ENCODE peak calls at places on chromosomes 1 and 21, in four cellular contexts. One of them, this sample, is unnamed.

GRCh38 chr21:17454315-17455027 is 58.4 kb upstream of the CXADR start:
- DNase-seq in GM12878: no peak
- DNase-seq in K562: peak
- DNase-seq in HepG2: peak
- DNase-seq in this sample: peak

GRCh38 chr1:110174961-110175360 is 24.7 kb downstream of the SLC6A17 start:
- DNase-seq in K562: no peak
- DNase-seq in HepG2: no peak
- DNase-seq in GM12878: no peak
- DNase-seq in this sample: no peak

GRCh38 chr1:201360901-201361651 is 16.4 kb downstream of the TNNT2 start:
- DNase-seq in K562: no peak
- DNase-seq in GM12878: no peak
- DNase-seq in HepG2: no peak
- DNase-seq in this sample: no peak

GRCh38 chr1:23417570-23417969 is 7.0 kb downstream of the TCEA3 start:
- DNase-seq in GM12878: no peak
- DNase-seq in HepG2: peak
- DNase-seq in K562: peak
- DNase-seq in this sample: no peak

GRCh38 chr1:196623079-196623478 is 14.8 kb upstream of the KCNT2 start:
- DNase-seq in GM12878: no peak
- DNase-seq in K562: no peak
- DNase-seq in HepG2: no peak
- DNase-seq in this sample: no peak

GRCh38 chr1:12524266-12524665 is 93.7 kb downstream of the DHRS3 start:
- DNase-seq in GM12878: no peak
- DNase-seq in HepG2: no peak
- DNase-seq in K562: no peak
- DNase-seq in this sample: no peak

GRCh38 chr1:211939876-211940468 is 95.4 kb downstream of the INTS7 start:
- DNase-seq in GM12878: peak
- DNase-seq in K562: no peak
- DNase-seq in HepG2: no peak
- DNase-seq in this sample: no peak

GRCh38 chr21:33978585-33978984 is 63.0 kb upstream of the ATP5PO start:
- DNase-seq in K562: no peak
- DNase-seq in HepG2: no peak
- DNase-seq in GM12878: no peak
- DNase-seq in this sample: no peak

GRCh38 chr1:150649441-150649840 is 20.0 kb upstream of the ENSA start:
- DNase-seq in GM12878: no peak
- DNase-seq in HepG2: no peak
- DNase-seq in K562: no peak
- DNase-seq in this sample: no peak

GRCh38 chr1:164637461-164638375 is 78.7 kb downstream of the PBX1 start:
- DNase-seq in HepG2: no peak
- DNase-seq in K562: no peak
- DNase-seq in GM12878: no peak
- DNase-seq in this sample: no peak

GRCh38 chr1:67749844-67750689 is 65.1 kb downstream of the GADD45A start:
- DNase-seq in K562: no peak
- DNase-seq in GM12878: no peak
- DNase-seq in HepG2: no peak
- DNase-seq in this sample: no peak

DNA sequence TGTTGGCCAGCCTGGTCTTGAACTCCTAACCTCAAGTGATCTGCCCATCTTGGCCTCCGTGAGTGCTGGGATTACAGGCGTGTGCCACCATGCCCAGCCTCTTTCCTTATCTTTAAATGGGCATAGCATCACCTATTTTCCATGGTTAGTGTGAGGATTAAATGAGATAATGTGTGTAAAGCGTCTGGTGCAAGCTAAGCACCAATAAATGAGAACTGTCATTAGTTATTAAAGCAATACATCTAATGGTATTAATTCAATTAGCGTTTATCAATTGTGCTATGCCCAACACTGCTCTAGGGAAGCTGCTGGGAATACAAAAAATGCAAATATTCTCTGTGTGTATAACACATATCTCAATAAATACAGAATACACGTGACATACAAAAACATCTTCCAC is 10.0 kb downstream of the EXOC8 start:
- DNase-seq in HepG2: no peak
- DNase-seq in K562: no peak
- DNase-seq in GM12878: no peak
- DNase-seq in this sample: no peak
- TF ChIP-seq NR2C2 in HepG2: no peak
- TF ChIP-seq NR2C2 in K562: no peak
- TF ChIP-seq NR2C2 in GM12878: no peak
- TF ChIP-seq NR2C2 in this sample: no peak

DNA sequence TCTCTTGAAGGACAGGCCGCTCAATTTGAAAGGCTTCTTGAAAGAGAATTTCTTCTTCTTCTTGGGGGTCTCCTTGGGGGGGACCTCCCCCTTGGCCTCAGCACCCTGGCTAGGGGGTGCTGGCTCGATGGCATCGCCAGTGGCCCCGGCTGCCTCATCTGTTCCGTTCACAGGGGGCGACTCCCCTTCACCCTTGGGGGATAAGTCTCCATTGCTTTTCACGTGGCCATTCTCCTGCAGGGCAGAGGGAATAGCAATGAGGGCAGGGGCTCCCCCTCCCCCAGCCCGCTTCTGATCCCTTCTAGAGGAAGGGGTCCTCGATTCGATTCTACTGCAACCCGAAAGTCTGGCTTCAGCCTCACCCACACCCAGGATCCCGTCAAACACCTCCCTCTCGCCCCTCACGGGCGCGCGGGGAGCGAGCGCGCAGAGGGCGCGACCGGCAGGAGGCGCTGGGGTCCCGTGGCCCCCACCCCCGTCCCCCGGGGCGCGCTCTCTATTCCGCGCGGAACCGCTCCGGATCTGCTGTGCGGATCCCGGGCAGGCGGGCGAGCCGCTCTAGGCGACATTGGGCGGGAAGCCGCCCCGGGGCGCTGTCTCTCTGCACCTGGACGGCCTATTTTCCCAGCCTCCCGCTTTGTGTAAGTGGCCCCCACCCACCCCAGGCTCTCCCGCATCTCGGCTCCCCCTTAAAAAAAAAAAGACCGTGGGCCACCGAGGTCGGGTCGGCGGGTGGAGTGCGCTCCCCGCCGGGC is 992 bp downstream of the MARCKSL1 start:
- DNase-seq in GM12878: no peak
- DNase-seq in HepG2: no peak
- DNase-seq in K562: peak
- DNase-seq in this sample: peak
- TF ChIP-seq NR2C2 in GM12878: no peak
- TF ChIP-seq NR2C2 in HepG2: no peak
- TF ChIP-seq NR2C2 in K562: no peak
- TF ChIP-seq NR2C2 in this sample: no peak

DNA sequence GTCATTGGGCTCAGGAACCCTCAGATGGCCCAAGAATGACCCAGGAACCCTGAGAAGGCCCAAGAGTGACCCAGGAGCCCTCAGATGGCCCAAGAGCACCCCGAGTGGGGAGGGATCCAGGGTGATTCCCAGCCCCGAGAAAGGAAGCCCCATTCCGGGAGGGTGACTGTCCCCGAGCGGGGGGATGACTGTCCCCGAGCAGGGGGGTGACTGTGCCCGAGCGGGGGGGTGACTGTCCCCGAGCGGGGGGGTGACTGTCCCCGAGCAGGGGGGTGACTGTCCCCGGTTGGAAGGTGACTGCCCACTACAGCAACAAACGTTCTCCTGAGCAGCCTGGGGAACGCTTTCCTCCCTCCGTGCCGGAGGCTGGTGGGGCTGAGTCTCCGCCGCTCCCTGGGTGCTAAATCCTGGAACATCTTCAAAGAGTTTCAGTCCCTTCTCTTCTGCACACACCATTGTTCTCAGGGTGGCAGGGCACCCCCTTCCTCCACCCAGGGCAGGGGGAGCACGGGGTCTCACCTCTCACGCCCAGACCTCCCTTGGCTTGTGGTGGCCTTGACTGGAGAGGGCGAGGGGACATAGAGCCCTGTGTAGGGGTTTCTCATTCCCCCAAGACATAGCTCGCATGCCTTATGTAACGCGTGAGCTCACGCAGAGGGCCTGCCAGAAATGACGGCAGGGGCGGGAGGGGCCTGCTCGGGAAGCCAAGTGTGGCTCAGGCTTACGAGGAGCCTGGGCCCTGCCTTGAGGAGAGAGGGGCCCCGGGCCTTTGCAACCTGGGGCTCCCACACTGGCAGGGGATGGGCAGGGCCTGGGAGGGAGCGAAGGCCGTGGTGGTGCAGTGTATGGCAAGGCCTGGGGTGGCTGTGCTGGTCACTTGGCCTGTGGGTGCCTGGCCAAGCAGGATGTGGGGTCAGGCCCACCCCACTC is 14.3 kb upstream of the SKI start:
- DNase-seq in K562: no peak
- DNase-seq in HepG2: no peak
- DNase-seq in GM12878: no peak
- DNase-seq in this sample: no peak
- TF ChIP-seq NR2C2 in K562: no peak
- TF ChIP-seq NR2C2 in HepG2: no peak
- TF ChIP-seq NR2C2 in GM12878: no peak
- TF ChIP-seq NR2C2 in this sample: no peak

DNA sequence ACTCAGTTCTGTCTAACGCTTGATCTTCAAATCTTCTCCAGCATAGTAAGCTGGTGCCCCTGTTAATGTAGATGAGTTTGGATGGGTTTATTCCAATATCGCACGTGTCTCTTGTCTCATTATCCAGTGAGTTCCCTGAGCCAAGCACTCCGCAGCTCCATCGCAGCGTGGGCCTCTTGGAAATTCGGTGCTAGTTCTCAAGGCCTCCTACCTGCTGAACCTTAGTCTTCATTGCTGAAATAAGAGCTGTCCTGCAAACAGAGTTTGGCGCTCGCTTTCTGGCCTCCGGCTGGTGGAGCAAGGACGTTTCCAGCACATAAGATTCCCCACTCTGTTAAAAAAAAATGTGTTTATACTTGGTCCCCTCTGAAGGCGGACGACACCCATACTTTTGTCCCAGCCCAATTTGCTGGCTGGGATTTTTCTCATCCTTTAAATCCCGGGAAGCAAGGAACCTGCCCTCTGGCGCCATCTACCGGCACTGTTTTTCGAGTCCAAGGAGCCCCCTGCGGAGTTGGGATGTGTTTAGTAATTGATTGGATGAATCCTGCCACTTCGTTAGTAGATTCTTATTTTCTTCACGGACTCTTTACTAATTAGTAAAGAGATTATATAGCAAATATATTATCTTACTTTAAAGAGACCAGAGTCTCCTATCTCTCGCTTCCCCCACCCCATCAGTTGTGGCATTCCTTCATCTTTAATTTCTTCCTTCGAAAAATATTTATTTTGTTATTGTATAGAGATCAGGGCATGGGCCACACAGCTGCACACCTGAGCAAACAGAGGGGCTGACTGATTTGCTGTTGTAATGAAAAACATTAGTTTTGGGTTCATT is 14.7 kb downstream of the JUN start:
- DNase-seq in K562: peak
- DNase-seq in GM12878: no peak
- DNase-seq in HepG2: peak
- DNase-seq in this sample: peak
- TF ChIP-seq NR2C2 in K562: no peak
- TF ChIP-seq NR2C2 in GM12878: no peak
- TF ChIP-seq NR2C2 in HepG2: no peak
- TF ChIP-seq NR2C2 in this sample: no peak

GRCh38 chr1:182806015-182806678 is 16.6 kb downstream of the NPL start:
- DNase-seq in GM12878: no peak
- DNase-seq in K562: peak
- DNase-seq in HepG2: peak
- DNase-seq in this sample: peak
- TF ChIP-seq NR2C2 in GM12878: no peak
- TF ChIP-seq NR2C2 in K562: no peak
- TF ChIP-seq NR2C2 in HepG2: no peak
- TF ChIP-seq NR2C2 in this sample: no peak

GRCh38 chr1:207831517-207832327 is 79.2 kb downstream of the CD34 start:
- DNase-seq in GM12878: peak
- DNase-seq in HepG2: no peak
- DNase-seq in K562: peak
- DNase-seq in this sample: no peak

GRCh38 chr1:207833381-207833780 is 77.5 kb downstream of the CD34 start:
- DNase-seq in GM12878: no peak
- DNase-seq in K562: peak
- DNase-seq in HepG2: no peak
- DNase-seq in this sample: no peak

GRCh38 chr1:207833956-207834660 is 76.8 kb downstream of the CD34 start:
- DNase-seq in K562: no peak
- DNase-seq in GM12878: no peak
- DNase-seq in HepG2: no peak
- DNase-seq in this sample: no peak

GRCh38 chr1:207830788-207831187 is 78.9 kb downstream of the CD46 start:
- DNase-seq in K562: no peak
- DNase-seq in GM12878: no peak
- DNase-seq in HepG2: no peak
- DNase-seq in this sample: no peak

GRCh38 chr1:207832796-207833195 is 78.1 kb downstream of the CD34 start:
- DNase-seq in HepG2: no peak
- DNase-seq in GM12878: no peak
- DNase-seq in K562: no peak
- DNase-seq in this sample: no peak
- TF ChIP-seq NR2C2 in HepG2: no peak
- TF ChIP-seq NR2C2 in GM12878: no peak
- TF ChIP-seq NR2C2 in K562: no peak
- TF ChIP-seq NR2C2 in this sample: no peak

GRCh38 chr1:153035211-153035610 is 4.2 kb downstream of the SPRR1B start:
- DNase-seq in HepG2: no peak
- DNase-seq in K562: no peak
- DNase-seq in GM12878: no peak
- DNase-seq in this sample: no peak

DNA sequence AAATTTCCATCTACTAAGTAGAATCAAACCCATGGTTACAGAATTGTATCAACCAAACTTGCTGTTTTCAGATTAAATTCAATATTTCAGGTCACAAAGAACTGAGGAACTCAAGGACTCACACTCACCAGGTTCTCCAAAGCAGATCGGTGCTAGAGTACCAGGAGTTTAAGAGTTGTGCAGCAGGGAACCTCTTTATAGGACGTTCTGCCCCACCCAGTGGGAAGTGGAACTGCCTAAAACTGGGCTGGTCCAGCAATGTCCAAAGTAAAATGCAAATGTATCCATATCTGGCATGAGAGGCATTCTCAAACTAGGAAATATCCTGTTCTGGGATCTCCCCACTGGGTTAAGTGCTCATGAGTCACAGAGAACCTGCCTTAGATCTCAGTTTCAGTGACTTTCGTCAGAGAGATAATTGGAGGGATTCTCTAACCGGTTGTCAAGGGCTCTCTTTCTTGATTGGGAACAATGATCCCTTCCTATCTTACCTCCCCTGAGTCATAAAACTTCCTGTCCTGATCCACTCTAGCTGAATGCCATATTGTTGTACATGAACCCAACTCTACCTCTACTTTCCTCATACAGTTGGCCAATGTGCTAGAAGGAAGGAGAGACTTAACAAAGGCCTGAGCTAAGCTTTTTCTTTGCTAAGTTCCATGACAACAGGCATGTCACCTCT is at the start of gene SPRR2D:
- DNase-seq in HepG2: no peak
- DNase-seq in K562: peak
- DNase-seq in GM12878: no peak
- DNase-seq in this sample: no peak
- TF ChIP-seq NR2C2 in HepG2: no peak
- TF ChIP-seq NR2C2 in K562: no peak
- TF ChIP-seq NR2C2 in GM12878: no peak
- TF ChIP-seq NR2C2 in this sample: no peak

This sample was measured in WTC11.